ENCODE peak calls at places on chromosomes 12 and 14, in six cellular contexts. Z, M, L, E, K and B are unnamed samples.

GRCh38 chr14:61475316-61475715 is 153.9 kb downstream of the PRKCH start:
- DNase-seq in Z (no peak), M (peak), L (peak), E (peak), K (no peak), B (no peak)

GRCh38 chr14:67533754-67534085 is 630 bp downstream of the PLEKHH1 start:
- DNase-seq in Z (no peak), M (no peak), L (no peak), E (no peak), K (no peak), B (no peak)

GRCh38 chr14:88359500-88359899 is 26.0 kb upstream of the SPATA7 start:
- DNase-seq in Z (no peak), M (no peak), L (no peak), E (no peak), K (no peak), B (no peak)

GRCh38 chr12:21891763-21892217 is 49.4 kb downstream of the ABCC9 start:
- DNase-seq in Z (no peak), M (no peak), L (peak), E (no peak), K (no peak), B (no peak)

GRCh38 chr14:60349663-60350365 is 100.8 kb downstream of the PPM1A start:
- DNase-seq in Z (no peak), M (peak), L (peak), E (peak), K (no peak), B (peak)

GRCh38 chr12:40376533-40377267 is 151.9 kb downstream of the LRRK2 start:
- DNase-seq in Z (no peak), M (no peak), L (no peak), E (no peak), K (no peak), B (no peak)

GRCh38 chr14:99995700-99996356 is 69.4 kb upstream of the EVL start:
- DNase-seq in Z (peak), M (peak), L (peak), E (peak), K (peak), B (peak)

GRCh38 chr12:52964556-52965336 is 15.8 kb downstream of the KRT18 start:
- DNase-seq in Z (no peak), M (no peak), L (peak), E (no peak), K (no peak), B (no peak)

GRCh38 chr12:25971675-25972035 is 13.2 kb downstream of the RASSF8 start:
- DNase-seq in Z (no peak), M (no peak), L (no peak), E (no peak), K (no peak), B (no peak)

GRCh38 chr14:103890836-103891666 is 37.2 kb upstream of the TDRD9 start:
- DNase-seq in Z (no peak), M (no peak), L (no peak), E (no peak), K (no peak), B (no peak)

GRCh38 chr14:90487031-90487430 is 90.2 kb downstream of the CALM1 start:
- DNase-seq in Z (no peak), M (no peak), L (no peak), E (no peak), K (peak), B (no peak)

GRCh38 chr14:92906420-92906819 is 16.5 kb upstream of the CHGA start:
- DNase-seq in Z (no peak), M (no peak), L (no peak), E (no peak), K (no peak), B (no peak)

GRCh38 chr14:99572173-99572999 is 31.6 kb downstream of the CCDC85C start:
- DNase-seq in Z (no peak), M (peak), L (no peak), E (no peak), K (no peak), B (peak)

GRCh38 chr14:74846968-74847549 is 28.9 kb downstream of the PROX2 start:
- DNase-seq in Z (no peak), M (no peak), L (peak), E (no peak), K (no peak), B (no peak)

GRCh38 chr12:62194616-62195015 is 65.6 kb upstream of the USP15 start:
- DNase-seq in Z (no peak), M (no peak), L (peak), E (no peak), K (no peak), B (no peak)

GRCh38 chr12:121628037-121628436 is 1.7 kb downstream of the ORAI1 start:
- DNase-seq in Z (peak), M (peak), L (peak), E (no peak), K (no peak), B (no peak)

GRCh38 chr12:65511134-65511912 is 232.8 kb downstream of the MSRB3 start:
- DNase-seq in Z (no peak), M (no peak), L (no peak), E (no peak), K (no peak), B (peak)

GRCh38 chr12:58388261-58388660 is 446.9 kb downstream of the ATP23 start:
- DNase-seq in Z (no peak), M (no peak), L (no peak), E (no peak), K (no peak), B (no peak)

GRCh38 chr14:90301122-90301521 is 30.6 kb downstream of the NRDE2 start:
- DNase-seq in Z (no peak), M (no peak), L (no peak), E (no peak), K (no peak), B (no peak)

GRCh38 chr12:92898755-92899154 is 30.3 kb downstream of the EEA1 start:
- DNase-seq in Z (no peak), M (no peak), L (no peak), E (no peak), K (no peak), B (no peak)

GRCh38 chr12:111437816-111438454 is 32.2 kb downstream of the SH2B3 start:
- DNase-seq in Z (no peak), M (no peak), L (peak), E (no peak), K (no peak), B (no peak)

GRCh38 chr12:14216405-14217294 is 148.8 kb upstream of the ATF7IP start:
- DNase-seq in Z (no peak), M (no peak), L (peak), E (no peak), K (no peak), B (no peak)